ENCODE peak calls at places on chromosomes 1 and 21, in six cellular contexts. O is BJ; C is MCF 10A; N is CD4-positive, alpha-beta T cell; Q is hepatocyte; G is fibroblast of mammary gland. F is an unnamed sample.

GRCh38 chr1:63322248-63322943 is at the start of gene FOXD3:
- DNase-seq in O (no peak), C (no peak), N (no peak), Q (peak), G (peak), F (peak)

GRCh38 chr1:54742262-54742661 is 22.1 kb downstream of the PARS2 start:
- DNase-seq in O (no peak), C (no peak), N (no peak), Q (no peak), G (peak), F (no peak)

GRCh38 chr1:244104309-244105060 is 53.4 kb downstream of the ZBTB18 start:
- DNase-seq in O (peak), C (peak), N (no peak), Q (peak), G (peak), F (peak)

GRCh38 chr1:212256404-212256803 is 28.8 kb upstream of the PPP2R5A start:
- DNase-seq in O (no peak), C (no peak), N (no peak), Q (no peak), G (no peak), F (no peak)

GRCh38 chr1:160032165-160032827 is 506 bp upstream of the PIGM start:
- DNase-seq in O (no peak), C (peak), N (no peak), Q (no peak), G (no peak), F (no peak)

GRCh38 chr21:27818847-27819246 is 852.0 kb upstream of the ADAMTS5 start:
- DNase-seq in O (no peak), C (peak), N (no peak), Q (peak), G (no peak), F (peak)

GRCh38 chr1:100387644-100388350 is 35.5 kb downstream of the CDC14A start:
- DNase-seq in O (no peak), C (no peak), N (no peak), Q (no peak), G (peak), F (no peak)

GRCh38 chr1:1255627-1256026 is 9.1 kb upstream of the C1QTNF12 start:
- DNase-seq in O (no peak), C (no peak), N (no peak), Q (no peak), G (no peak), F (no peak)

GRCh38 chr1:12191242-12192032 is 24.6 kb downstream of the TNFRSF1B start:
- DNase-seq in O (no peak), C (no peak), N (no peak), Q (no peak), G (no peak), F (no peak)

GRCh38 chr21:18443085-18443484 is 39.5 kb upstream of the TMPRSS15 start:
- DNase-seq in O (no peak), C (no peak), N (no peak), Q (no peak), G (no peak), F (no peak)

GRCh38 chr21:40615503-40616376 is 231.2 kb downstream of the DSCAM start:
- DNase-seq in O (no peak), C (no peak), N (no peak), Q (peak), G (no peak), F (no peak)

GRCh38 chr1:50285994-50286393 is 137.2 kb downstream of the DMRTA2 start:
- DNase-seq in O (no peak), C (no peak), N (no peak), Q (no peak), G (no peak), F (no peak)

GRCh38 chr1:55868026-55868425 is 652.9 kb upstream of the USP24 start:
- DNase-seq in O (no peak), C (peak), N (no peak), Q (no peak), G (peak), F (no peak)

GRCh38 chr1:154839691-154840090 is 30.4 kb downstream of the KCNN3 start:
- DNase-seq in O (no peak), C (no peak), N (no peak), Q (no peak), G (no peak), F (no peak)

GRCh38 chr1:163668472-163668871 is 346.7 kb downstream of the NUF2 start:
- DNase-seq in O (no peak), C (peak), N (no peak), Q (no peak), G (peak), F (no peak)

GRCh38 chr1:46411601-46412341 is 17.7 kb downstream of the FAAH start:
- DNase-seq in O (no peak), C (no peak), N (no peak), Q (no peak), G (no peak), F (peak)
- TF ChIP-seq CTCF in O (peak), C (peak), N (no peak), Q (peak), G (peak), F (peak)

DNA sequence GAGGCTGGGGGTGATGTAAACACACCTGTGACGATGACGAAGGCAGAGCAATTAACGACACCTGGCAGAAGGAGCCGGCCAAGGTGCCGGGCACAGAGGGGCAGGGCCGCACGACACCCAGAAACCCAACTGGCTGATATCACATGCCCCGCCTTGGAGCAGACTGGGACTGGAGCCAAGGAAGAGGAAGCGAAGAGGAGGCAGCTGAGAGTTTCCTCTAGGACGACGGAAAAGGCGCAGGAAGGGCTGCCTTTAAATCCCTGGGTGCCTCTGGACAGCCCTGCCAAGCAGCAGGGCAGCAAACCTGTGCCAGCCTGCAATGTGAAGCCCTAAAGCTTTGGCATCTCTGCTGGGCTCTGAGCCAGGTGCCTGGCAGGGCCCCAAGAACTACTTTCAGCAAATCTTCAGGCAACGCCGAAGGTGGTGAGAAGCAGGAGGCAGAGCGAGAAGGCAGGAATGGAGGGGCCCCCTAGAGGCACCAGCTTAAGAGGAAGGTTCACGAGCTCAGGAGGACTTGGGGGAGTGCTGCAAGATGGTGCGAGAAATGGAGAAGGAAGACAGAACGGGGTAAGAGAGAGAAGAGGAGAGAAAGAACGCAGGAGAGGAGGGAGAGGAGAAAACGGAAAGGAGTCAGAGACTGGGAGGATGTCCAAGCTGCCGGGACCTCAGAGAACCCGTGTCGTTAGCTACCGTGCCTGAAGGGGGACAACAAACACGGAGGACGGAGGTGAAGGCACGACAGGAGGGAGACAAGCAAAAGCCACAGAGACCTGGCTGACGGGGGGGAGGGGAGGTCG is 25.3 kb upstream of the PEF1 start:
- DNase-seq in O (no peak), C (peak), N (peak), Q (peak), G (peak), F (peak)
- TF ChIP-seq CTCF in O (peak), C (no peak), N (no peak), Q (peak), G (no peak), F (peak)

GRCh38 chr1:150072959-150073358 is 5.4 kb downstream of the VPS45 start:
- DNase-seq in O (no peak), C (peak), N (no peak), Q (no peak), G (peak), F (no peak)
- TF ChIP-seq CTCF in O (peak), C (peak), N (peak), Q (peak), G (peak), F (peak)

DNA sequence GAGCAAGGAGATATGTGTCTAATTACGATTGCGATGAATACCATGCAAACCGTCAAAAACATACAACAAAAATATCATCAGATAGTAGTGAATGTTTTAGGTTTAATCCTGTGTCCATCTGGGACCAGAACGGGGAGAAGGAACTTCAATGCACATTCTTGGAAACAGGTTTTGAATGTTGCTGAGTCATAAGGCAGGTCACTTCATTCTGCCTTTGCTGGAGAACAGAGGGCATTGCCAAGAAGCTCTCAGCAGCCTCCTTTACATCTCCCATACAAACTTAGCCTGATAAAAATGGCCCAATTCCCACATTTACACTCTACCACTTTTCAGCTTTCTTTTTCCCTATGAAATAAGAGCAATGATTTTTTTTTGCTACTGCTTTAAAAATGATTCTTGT is 78.0 kb upstream of the KCNJ6 start:
- DNase-seq in O (no peak), C (no peak), N (no peak), Q (no peak), G (no peak), F (no peak)
- TF ChIP-seq CTCF in O (no peak), C (no peak), N (no peak), Q (no peak), G (no peak), F (no peak)

F was measured in Calu3.